ENCODE peak calls at places on chromosomes 4 and X, in five cellular contexts. F is A549, V is endothelial cell of umbilical vein, A is HepG2, Q is K562. T is an unnamed sample.

GRCh38 chrX:7720519-7720918 is 122.5 kb upstream of the VCX start:
- DNase-seq in F (no peak), V (no peak), A (no peak), Q (no peak), T (no peak)

GRCh38 chr4:148834804-148835598 is 392.8 kb upstream of the NR3C2 start:
- DNase-seq in F (no peak), V (peak), A (no peak), Q (no peak), T (peak)

GRCh38 chr4:25457053-25457715 is 80.1 kb downstream of the ANAPC4 start:
- DNase-seq in F (no peak), V (peak), A (no peak), Q (no peak), T (no peak)

GRCh38 chr4:57148177-57148576 is 38.0 kb upstream of the IGFBP7 start:
- DNase-seq in F (no peak), V (no peak), A (no peak), Q (no peak), T (no peak)

GRCh38 chr4:25927361-25928040 is 13.5 kb downstream of the SMIM20 start:
- DNase-seq in F (no peak), V (no peak), A (no peak), Q (no peak), T (no peak)

GRCh38 chrX:12791253-12792228 is at the start of gene PRPS2:
- DNase-seq in F (peak), V (peak), A (peak), Q (peak), T (peak)

GRCh38 chr4:159487284-159487747 is 384.4 kb downstream of the RAPGEF2 start:
- DNase-seq in F (peak), V (peak), A (peak), Q (peak), T (peak)

GRCh38 chr4:41157009-41157408 is 57.3 kb downstream of the APBB2 start:
- DNase-seq in F (no peak), V (no peak), A (no peak), Q (no peak), T (no peak)

GRCh38 chr4:45741897-45742296 is 382.0 kb downstream of the GABRG1 start:
- DNase-seq in F (no peak), V (no peak), A (peak), Q (no peak), T (peak)

GRCh38 chr4:112982677-112983076 is 66.8 kb upstream of the ANK2 start:
- DNase-seq in F (no peak), V (no peak), A (no peak), Q (no peak), T (no peak)

GRCh38 chrX:3142259-3143042 is 101.2 kb downstream of the ARSF start:
- DNase-seq in F (no peak), V (no peak), A (no peak), Q (no peak), T (peak)

GRCh38 chr4:1727117-1728031 is 6.1 kb downstream of the TACC3 start:
- DNase-seq in F (peak), V (peak), A (no peak), Q (no peak), T (peak)

GRCh38 chrX:45767021-45767491 is 566.4 kb upstream of the DIPK2B start:
- DNase-seq in F (no peak), V (peak), A (no peak), Q (no peak), T (peak)

GRCh38 chr4:74228691-74229640 is 71.0 kb downstream of the MTHFD2L start:
- DNase-seq in F (peak), V (peak), A (peak), Q (peak), T (peak)

GRCh38 chr4:99157478-99157935 is 13.4 kb upstream of the ADH4 start:
- DNase-seq in F (no peak), V (no peak), A (peak), Q (no peak), T (no peak)

GRCh38 chrX:85004255-85004654 is 578 bp downstream of the APOOL start:
- DNase-seq in F (no peak), V (no peak), A (no peak), Q (no peak), T (peak)

GRCh38 chrX:22310779-22311178 is 38.1 kb downstream of the CBLL2 start:
- DNase-seq in F (no peak), V (peak), A (no peak), Q (no peak), T (no peak)

GRCh38 chr4:150033937-150034336 is 44.3 kb upstream of the DCLK2 start:
- DNase-seq in F (no peak), V (peak), A (no peak), Q (no peak), T (no peak)

GRCh38 chrX:40922307-40922706 is 162.9 kb upstream of the USP9X start:
- DNase-seq in F (no peak), V (peak), A (peak), Q (peak), T (peak)

GRCh38 chr4:47704693-47705325 is 133.1 kb downstream of the CORIN start:
- DNase-seq in F (no peak), V (peak), A (peak), Q (peak), T (peak)

GRCh38 chrX:55160685-55161552 is 59.2 kb upstream of the PAGE5 start:
- DNase-seq in F (peak), V (peak), A (peak), Q (peak), T (peak)

GRCh38 chr4:105966046-105966445 is 70.8 kb downstream of the NPNT start:
- DNase-seq in F (no peak), V (peak), A (no peak), Q (no peak), T (no peak)

GRCh38 chrX:44908198-44908597 is 35.2 kb downstream of the KDM6A start:
- DNase-seq in F (no peak), V (no peak), A (no peak), Q (no peak), T (peak)

DNA sequence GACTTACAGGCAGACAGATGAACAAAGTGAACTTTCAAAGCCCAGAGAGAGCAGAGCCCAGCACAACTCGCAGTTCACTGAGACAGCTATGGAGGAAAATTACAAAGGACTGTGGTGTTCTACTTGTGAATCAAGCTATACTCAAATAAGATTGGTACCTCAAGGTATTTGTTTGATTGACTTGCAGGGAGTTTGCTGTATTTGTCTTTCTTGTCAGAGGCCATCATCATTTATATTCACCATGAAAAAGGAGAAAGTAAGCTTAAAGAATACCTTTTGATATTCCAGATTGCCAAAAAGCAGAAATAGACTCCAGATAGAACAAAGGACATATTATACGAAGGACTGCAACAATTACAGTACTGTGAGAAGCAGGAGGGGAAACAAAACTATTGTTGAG is 1047.9 kb downstream of the RPA4 start:
- DNase-seq in F (no peak), V (no peak), A (no peak), Q (no peak), T (no peak)
- TF ChIP-seq MYC in F (no peak), V (no peak), A (no peak), Q (no peak), T (no peak)

DNA sequence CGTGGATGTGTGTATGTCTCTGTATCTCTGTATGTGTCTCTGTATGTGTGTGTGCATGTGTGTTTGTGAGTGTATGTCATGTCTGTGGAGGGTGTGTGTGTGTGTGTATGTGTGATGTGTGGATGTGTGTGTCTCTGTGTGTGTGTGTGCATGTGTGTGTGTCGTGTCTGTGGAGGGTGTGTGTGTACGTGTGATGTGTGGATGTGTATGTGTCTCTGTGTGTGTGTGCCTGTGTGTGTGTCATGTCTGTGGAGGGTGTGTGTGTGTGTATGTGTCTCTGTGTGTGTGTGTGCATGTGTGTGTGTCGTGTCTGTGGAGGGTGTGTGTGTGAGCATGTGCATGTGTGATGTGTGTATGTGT is 51.6 kb upstream of the ADRA2C start:
- DNase-seq in F (no peak), V (no peak), A (no peak), Q (no peak), T (no peak)
- H3K4me3 ChIP-seq in F (no peak), V (no peak), A (no peak), Q (no peak), T (no peak)

GRCh38 chr4:189436207-189436606 is 504.5 kb upstream of the FRG1 start:
- DNase-seq in F (no peak), V (no peak), A (peak), Q (no peak), T (no peak)
- TF ChIP-seq CTCF in F (peak), V (no peak), A (peak), Q (no peak), T (peak)

GRCh38 chr4:118585015-118585414 is 100.2 kb upstream of the METTL14 start:
- DNase-seq in F (no peak), V (no peak), A (no peak), Q (no peak), T (no peak)

GRCh38 chr4:118587946-118588345 is 97.2 kb upstream of the METTL14 start:
- DNase-seq in F (no peak), V (no peak), A (no peak), Q (no peak), T (peak)

GRCh38 chr4:118587116-118587869 is 97.9 kb upstream of the METTL14 start:
- DNase-seq in F (no peak), V (no peak), A (no peak), Q (no peak), T (peak)

GRCh38 chr4:118589471-118590055 is 95.6 kb upstream of the METTL14 start:
- DNase-seq in F (no peak), V (no peak), A (no peak), Q (no peak), T (peak)

GRCh38 chr4:118586357-118586790 is 98.8 kb upstream of the METTL14 start:
- DNase-seq in F (no peak), V (no peak), A (no peak), Q (no peak), T (peak)
- TF ChIP-seq MYC in F (no peak), V (no peak), A (no peak), Q (no peak), T (no peak)

DNA sequence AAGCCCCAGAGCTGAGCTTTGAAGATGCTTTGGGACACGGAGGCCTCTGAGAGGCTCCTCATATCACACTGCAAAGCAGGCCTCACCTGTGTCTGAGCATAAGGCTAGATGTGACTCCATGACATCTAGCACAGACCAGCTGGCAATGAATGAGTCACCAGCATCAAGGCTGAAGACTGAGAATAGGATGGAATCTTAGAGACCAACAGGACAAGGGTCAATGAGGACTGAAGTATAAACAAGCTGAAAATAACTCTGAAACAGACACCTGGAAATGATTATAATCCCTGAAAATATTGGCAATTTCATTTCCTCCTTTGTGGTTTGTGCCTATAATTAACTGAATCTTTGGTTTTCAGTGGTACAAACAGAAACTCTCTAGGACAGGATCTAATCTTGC is 87.1 kb upstream of the PRPS1 start:
- DNase-seq in F (no peak), V (no peak), A (no peak), Q (no peak), T (no peak)
- H3K4me3 ChIP-seq in F (no peak), V (no peak), A (no peak), Q (no peak), T (no peak)

GRCh38 chrX:31293409-31293808 is 221.6 kb upstream of the FTHL17 start:
- DNase-seq in F (no peak), V (peak), A (peak), Q (no peak), T (no peak)
- TF ChIP-seq CTCF in F (peak), V (peak), A (peak), Q (peak), T (no peak)

DNA sequence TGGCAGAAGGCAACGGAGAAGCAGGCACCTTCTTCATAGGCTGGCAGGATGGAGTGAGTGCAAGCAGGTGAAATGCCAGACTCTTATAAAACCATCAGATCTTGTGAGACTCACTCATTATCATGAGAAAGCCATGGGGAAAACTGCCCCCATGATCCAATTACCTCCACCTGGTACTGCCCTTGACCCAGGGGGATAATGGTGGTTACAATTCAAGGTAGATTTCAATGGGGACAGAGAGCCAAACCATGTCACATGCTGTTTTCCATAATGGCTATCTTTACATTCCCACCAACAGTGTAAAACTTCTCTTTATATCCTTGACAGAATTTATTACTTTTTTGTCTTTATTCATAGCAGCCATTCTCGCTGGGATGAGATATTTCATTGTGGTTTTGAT is 663.0 kb upstream of the AGA start:
- DNase-seq in F (no peak), V (no peak), A (no peak), Q (no peak), T (no peak)
- TF ChIP-seq MYC in F (no peak), V (no peak), A (no peak), Q (no peak), T (no peak)

GRCh38 chrX:141405486-141405877 is 163.2 kb upstream of the SPANXC start:
- DNase-seq in F (peak), V (peak), A (no peak), Q (no peak), T (no peak)

GRCh38 chrX:141402897-141403610 is 160.7 kb upstream of the SPANXC start:
- DNase-seq in F (no peak), V (no peak), A (no peak), Q (no peak), T (no peak)

DNA sequence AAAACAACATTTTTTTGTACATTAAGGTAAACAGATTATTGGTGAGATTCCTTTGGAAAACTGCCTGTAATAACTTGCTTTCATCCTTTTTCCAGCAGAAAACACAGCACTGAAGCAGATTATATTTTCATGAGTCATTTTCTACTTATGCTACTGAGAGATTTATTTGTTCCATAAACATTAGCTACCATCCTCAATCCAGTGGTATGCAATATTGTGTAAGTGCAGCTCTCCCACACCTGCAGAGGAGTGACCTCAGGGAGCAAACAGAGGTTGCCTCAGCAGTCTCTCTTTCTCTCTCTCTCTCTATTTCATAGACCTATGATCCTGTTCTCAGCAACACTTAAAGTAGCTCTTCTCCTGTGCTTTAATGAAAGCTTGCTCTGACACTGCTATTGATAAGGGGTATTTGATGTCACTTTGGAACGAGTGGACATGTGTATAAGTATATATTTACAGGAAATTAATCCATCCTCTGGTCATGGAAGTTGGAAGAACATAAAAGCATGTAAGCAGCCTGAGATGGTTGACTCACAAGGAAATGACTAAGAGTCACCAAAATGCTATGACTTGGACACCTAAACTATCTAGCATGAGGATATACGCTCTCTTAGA is 163.7 kb upstream of the SPANXC start:
- DNase-seq in F (peak), V (no peak), A (no peak), Q (no peak), T (no peak)
- H3K4me3 ChIP-seq in F (no peak), V (no peak), A (no peak), Q (no peak), T (no peak)

T was measured in NB4.